ENCODE peak calls at places on chromosome 11, in four cellular contexts. One of them, this sample, is unnamed.
A peak's percentile ranks its signal among the peaks of the same experiment; 100 is the strongest.

GRCh38 chr11:2825261-2825885 is 60.2 kb downstream of the CDKN1C start:
- DNase-seq in adrenal gland: peak; percentile 70
- DNase-seq in sigmoid colon: peak; percentile 97
- DNase-seq in heart right ventricle: peak; percentile 60
- DNase-seq in this sample: peak; percentile 25

GRCh38 chr11:79087238-79087956 is 353.4 kb downstream of the TENM4 start:
- DNase-seq in sigmoid colon: no peak
- DNase-seq in adrenal gland: no peak
- DNase-seq in heart right ventricle: no peak
- DNase-seq in this sample: no peak

GRCh38 chr11:766106-766940 is 11.0 kb downstream of the GATD1 start:
- DNase-seq in adrenal gland: no peak
- DNase-seq in heart right ventricle: no peak
- DNase-seq in sigmoid colon: no peak
- DNase-seq in this sample: no peak

GRCh38 chr11:74004694-74005615 is 3.9 kb downstream of the UCP3 start:
- DNase-seq in sigmoid colon: peak; percentile 52
- DNase-seq in heart right ventricle: no peak
- DNase-seq in adrenal gland: no peak
- DNase-seq in this sample: no peak

GRCh38 chr11:83643115-83643514 is 356.9 kb upstream of the CCDC90B start:
- DNase-seq in adrenal gland: no peak
- DNase-seq in heart right ventricle: no peak
- DNase-seq in sigmoid colon: no peak
- DNase-seq in this sample: no peak

GRCh38 chr11:124670732-124671131 is 2.8 kb downstream of the SIAE start:
- DNase-seq in sigmoid colon: no peak
- DNase-seq in heart right ventricle: no peak
- DNase-seq in adrenal gland: no peak
- DNase-seq in this sample: no peak

GRCh38 chr11:2998073-2998850 is 6.1 kb upstream of the NAP1L4 start:
- DNase-seq in heart right ventricle: no peak
- DNase-seq in sigmoid colon: peak; percentile 33
- DNase-seq in adrenal gland: no peak
- DNase-seq in this sample: no peak

GRCh38 chr11:111303476-111303875 is 5.1 kb downstream of the POU2AF3 start:
- DNase-seq in heart right ventricle: no peak
- DNase-seq in adrenal gland: no peak
- DNase-seq in sigmoid colon: no peak
- DNase-seq in this sample: no peak

GRCh38 chr11:2525941-2526807 is 81.4 kb downstream of the KCNQ1 start:
- DNase-seq in sigmoid colon: peak; percentile 39
- DNase-seq in adrenal gland: peak; percentile 31
- DNase-seq in heart right ventricle: no peak
- DNase-seq in this sample: peak; percentile 1

GRCh38 chr11:10654211-10655150 is 39.1 kb downstream of the IRAG1 start:
- DNase-seq in heart right ventricle: no peak
- DNase-seq in sigmoid colon: peak; percentile 55
- DNase-seq in adrenal gland: peak; percentile 51
- DNase-seq in this sample: no peak

GRCh38 chr11:101912823-101913284 is 2.0 kb upstream of the CEP126 start:
- DNase-seq in adrenal gland: no peak
- DNase-seq in heart right ventricle: no peak
- DNase-seq in sigmoid colon: no peak
- DNase-seq in this sample: no peak

GRCh38 chr11:20355221-20356219 is 8.0 kb upstream of the HTATIP2 start:
- DNase-seq in adrenal gland: no peak
- DNase-seq in heart right ventricle: no peak
- DNase-seq in sigmoid colon: no peak
- DNase-seq in this sample: no peak

GRCh38 chr11:1912314-1912878 is 7.1 kb upstream of the TNNT3 start:
- DNase-seq in sigmoid colon: no peak
- DNase-seq in heart right ventricle: no peak
- DNase-seq in adrenal gland: no peak
- DNase-seq in this sample: no peak

GRCh38 chr11:110711448-110711775 is 825 bp downstream of the ARHGAP20 start:
- DNase-seq in heart right ventricle: no peak
- DNase-seq in sigmoid colon: no peak
- DNase-seq in adrenal gland: peak; percentile 24
- DNase-seq in this sample: no peak

GRCh38 chr11:134224710-134225662 is 515 bp downstream of the VPS26B start:
- DNase-seq in heart right ventricle: peak; percentile 75
- DNase-seq in adrenal gland: peak; percentile 69
- DNase-seq in sigmoid colon: peak; percentile 79
- DNase-seq in this sample: peak; percentile 22

GRCh38 chr11:109865558-109866186 is 227.5 kb upstream of the ZC3H12C start:
- DNase-seq in heart right ventricle: peak; percentile 11
- DNase-seq in sigmoid colon: no peak
- DNase-seq in adrenal gland: peak; percentile 57
- DNase-seq in this sample: no peak

GRCh38 chr11:88363566-88364169 is 26.1 kb upstream of the CTSC start:
- DNase-seq in adrenal gland: no peak
- DNase-seq in heart right ventricle: no peak
- DNase-seq in sigmoid colon: no peak
- DNase-seq in this sample: no peak

GRCh38 chr11:86469491-86470388 is 95.1 kb downstream of the CCDC81 start:
- DNase-seq in heart right ventricle: no peak
- DNase-seq in sigmoid colon: no peak
- DNase-seq in adrenal gland: no peak
- DNase-seq in this sample: no peak

GRCh38 chr11:133836076-133836548 is 9.2 kb downstream of the SPATA19 start:
- DNase-seq in sigmoid colon: no peak
- DNase-seq in adrenal gland: no peak
- DNase-seq in heart right ventricle: no peak
- DNase-seq in this sample: no peak

GRCh38 chr11:134069426-134069921 is 602 bp downstream of the JAM3 start:
- DNase-seq in adrenal gland: no peak
- DNase-seq in sigmoid colon: no peak
- DNase-seq in heart right ventricle: peak; percentile 37
- DNase-seq in this sample: no peak

GRCh38 chr11:109236188-109236587 is 185.8 kb upstream of the C11orf87 start:
- DNase-seq in adrenal gland: no peak
- DNase-seq in heart right ventricle: no peak
- DNase-seq in sigmoid colon: no peak
- DNase-seq in this sample: no peak

GRCh38 chr11:47907499-47907898 is 59.3 kb upstream of the NUP160 start:
- DNase-seq in sigmoid colon: no peak
- DNase-seq in adrenal gland: no peak
- DNase-seq in heart right ventricle: no peak
- DNase-seq in this sample: no peak

GRCh38 chr11:32870676-32871075 is 21.9 kb upstream of the QSER1 start:
- DNase-seq in heart right ventricle: no peak
- DNase-seq in adrenal gland: no peak
- DNase-seq in sigmoid colon: no peak
- DNase-seq in this sample: no peak

GRCh38 chr11:57680552-57680874 is 12.6 kb downstream of the ZDHHC5 start:
- DNase-seq in heart right ventricle: no peak
- DNase-seq in sigmoid colon: no peak
- DNase-seq in adrenal gland: no peak
- DNase-seq in this sample: no peak

GRCh38 chr11:57674251-57674650 is 6.3 kb downstream of the ZDHHC5 start:
- DNase-seq in adrenal gland: no peak
- DNase-seq in heart right ventricle: no peak
- DNase-seq in sigmoid colon: no peak
- DNase-seq in this sample: no peak

GRCh38 chr11:57679396-57679795 is 11.5 kb downstream of the ZDHHC5 start:
- DNase-seq in heart right ventricle: no peak
- DNase-seq in adrenal gland: no peak
- DNase-seq in sigmoid colon: no peak
- DNase-seq in this sample: no peak

GRCh38 chr11:57681168-57681567 is 13.3 kb downstream of the ZDHHC5 start:
- DNase-seq in adrenal gland: no peak
- DNase-seq in heart right ventricle: no peak
- DNase-seq in sigmoid colon: no peak
- DNase-seq in this sample: no peak

GRCh38 chr11:57675176-57675941 is 7.4 kb downstream of the ZDHHC5 start:
- DNase-seq in sigmoid colon: no peak
- DNase-seq in heart right ventricle: no peak
- DNase-seq in adrenal gland: no peak
- DNase-seq in this sample: no peak
- H3K4me1 ChIP-seq in sigmoid colon: peaks cover under 1% of the 10 kb centered on the region
- H3K4me1 ChIP-seq in heart right ventricle: peaks cover 33% of the 10 kb centered on the region
- H3K4me1 ChIP-seq in adrenal gland: peaks cover 3% of the 10 kb centered on the region
- H3K4me1 ChIP-seq in this sample: peaks cover 9% of the 10 kb centered on the region

DNA sequence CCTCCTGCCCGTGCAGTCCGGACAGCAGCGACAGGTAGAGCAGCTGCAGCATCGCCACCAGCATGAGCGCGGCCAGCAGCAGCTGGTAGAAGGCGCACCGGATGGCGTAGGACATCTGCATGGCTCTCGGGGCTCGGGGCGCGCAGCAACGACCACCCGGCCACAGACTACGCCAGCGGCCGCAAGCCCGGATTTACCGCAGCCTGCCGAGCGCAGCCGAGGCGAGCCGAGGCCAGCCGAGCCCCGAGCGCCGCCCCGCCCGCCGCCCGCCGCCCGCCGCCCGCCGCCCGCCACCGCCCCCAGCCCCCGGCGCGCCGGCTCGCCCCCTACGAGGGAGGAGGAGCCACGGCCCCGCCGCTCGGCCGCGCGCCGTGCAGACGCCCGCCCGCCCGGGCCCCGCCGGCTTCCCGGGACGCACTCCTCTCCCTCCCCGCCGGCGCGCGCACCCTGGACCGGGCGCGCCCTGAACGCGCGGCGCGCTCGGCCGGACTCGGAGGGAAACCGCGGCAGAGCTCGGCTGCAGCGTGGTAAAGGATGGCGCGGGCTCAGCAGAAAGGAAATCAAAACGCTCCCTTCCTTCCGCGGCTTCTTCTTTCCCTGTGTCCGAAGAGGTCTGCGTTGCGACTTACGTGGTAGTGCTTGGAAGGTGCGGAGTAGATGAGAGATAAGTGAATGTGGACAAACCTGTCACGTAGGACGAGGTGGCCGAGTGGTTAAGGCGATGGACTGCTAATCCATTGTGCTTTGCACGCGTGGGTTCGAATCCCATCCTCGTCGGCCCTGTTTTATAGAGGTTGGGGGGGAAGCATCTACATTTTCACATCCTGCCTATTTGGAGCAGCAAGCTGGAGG is at the start of gene B4GAT1:
- DNase-seq in heart right ventricle: peak; percentile 88
- DNase-seq in adrenal gland: peak; percentile 95
- DNase-seq in sigmoid colon: peak; percentile 96
- DNase-seq in this sample: peak; percentile 64
- H3K27ac ChIP-seq in heart right ventricle: peak within 1 kb of the TSS; percentile 89
- H3K27ac ChIP-seq in adrenal gland: peak within 1 kb of the TSS; percentile 63
- H3K27ac ChIP-seq in sigmoid colon: peak within 1 kb of the TSS; percentile 88
- H3K27ac ChIP-seq in this sample: peak within 1 kb of the TSS; percentile 87

GRCh38 chr11:28636566-28636965 is 528.4 kb downstream of the METTL15 start:
- DNase-seq in heart right ventricle: no peak
- DNase-seq in sigmoid colon: no peak
- DNase-seq in adrenal gland: no peak
- DNase-seq in this sample: no peak
- H3K4me3 ChIP-seq in heart right ventricle: no peak overlapping the region
- H3K4me3 ChIP-seq in sigmoid colon: no peak overlapping the region
- H3K4me3 ChIP-seq in adrenal gland: no peak overlapping the region
- H3K4me3 ChIP-seq in this sample: no peak overlapping the region

GRCh38 chr11:64771861-64772260 is 6.5 kb downstream of the SF1 start:
- DNase-seq in sigmoid colon: no peak
- DNase-seq in heart right ventricle: no peak
- DNase-seq in adrenal gland: no peak
- DNase-seq in this sample: no peak
- H3K4me1 ChIP-seq in sigmoid colon: peaks cover 76% of the 10 kb centered on the region
- H3K4me1 ChIP-seq in heart right ventricle: peaks cover 79% of the 10 kb centered on the region
- H3K4me1 ChIP-seq in adrenal gland: peaks cover 16% of the 10 kb centered on the region
- H3K4me1 ChIP-seq in this sample: peaks cover 57% of the 10 kb centered on the region

GRCh38 chr11:71997594-71997993 is 1.1 kb upstream of the IL18BP start:
- DNase-seq in heart right ventricle: no peak
- DNase-seq in adrenal gland: no peak
- DNase-seq in sigmoid colon: no peak
- DNase-seq in this sample: no peak

GRCh38 chr11:71996517-71996916 is 2.2 kb upstream of the IL18BP start:
- DNase-seq in heart right ventricle: no peak
- DNase-seq in sigmoid colon: no peak
- DNase-seq in adrenal gland: no peak
- DNase-seq in this sample: no peak

GRCh38 chr11:71994786-71995185 is 3.9 kb upstream of the IL18BP start:
- DNase-seq in adrenal gland: no peak
- DNase-seq in sigmoid colon: no peak
- DNase-seq in heart right ventricle: no peak
- DNase-seq in this sample: no peak

GRCh38 chr11:71996946-71997345 is 1.8 kb upstream of the IL18BP start:
- DNase-seq in adrenal gland: peak; percentile 56
- DNase-seq in heart right ventricle: peak; percentile 50
- DNase-seq in sigmoid colon: peak; percentile 68
- DNase-seq in this sample: no peak

DNA sequence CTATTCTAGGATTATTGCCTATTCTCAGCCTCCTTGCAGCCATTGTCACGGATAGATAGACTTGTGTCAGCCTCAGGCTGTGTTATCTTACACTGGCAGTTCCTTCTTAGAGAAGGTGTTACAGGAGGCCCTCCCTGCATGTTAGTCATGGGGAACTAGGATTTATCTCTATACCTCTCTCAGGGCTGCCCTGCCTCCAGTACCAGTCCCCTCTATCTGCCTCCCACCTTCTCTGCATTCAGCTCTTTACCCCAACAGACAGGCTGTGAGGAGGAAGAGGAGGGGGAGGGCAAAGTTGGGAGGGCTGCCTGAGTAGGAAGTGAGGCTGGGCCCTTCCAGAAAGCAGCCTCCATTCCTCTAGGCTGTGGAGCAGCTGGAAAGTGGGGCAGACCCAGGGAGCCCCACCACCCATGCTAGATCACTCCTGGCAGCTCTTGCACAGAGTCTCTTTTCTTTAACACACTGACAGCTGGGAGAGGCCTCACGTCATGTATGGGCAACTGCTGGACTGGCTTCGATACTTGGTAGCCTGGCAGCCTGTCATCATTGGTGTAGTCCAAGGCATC is 2.9 kb upstream of the IL18BP start:
- DNase-seq in heart right ventricle: no peak
- DNase-seq in adrenal gland: no peak
- DNase-seq in sigmoid colon: no peak
- DNase-seq in this sample: no peak
- H3K27ac ChIP-seq in heart right ventricle: no peak overlapping the region
- H3K27ac ChIP-seq in adrenal gland: no peak overlapping the region
- H3K27ac ChIP-seq in sigmoid colon: no peak overlapping the region
- H3K27ac ChIP-seq in this sample: no peak overlapping the region